ENCODE peak calls at places on chromosome 14, in six cellular contexts. One of them, this sample, is unnamed.

GRCh38 chr14:55412686-55413085 is 1.1 kb upstream of the ATG14 start:
- DNase-seq in endothelial cell of umbilical vein: no peak
- DNase-seq in GM12878: no peak
- DNase-seq in GM23338: no peak
- DNase-seq in K562: no peak
- DNase-seq in HCT116: no peak
- DNase-seq in this sample: no peak

GRCh38 chr14:42140001-42140400 is 533.3 kb downstream of the LRFN5 start:
- DNase-seq in K562: no peak
- DNase-seq in HCT116: no peak
- DNase-seq in endothelial cell of umbilical vein: no peak
- DNase-seq in GM23338: no peak
- DNase-seq in GM12878: no peak
- DNase-seq in this sample: no peak

GRCh38 chr14:31127690-31128089 is 79.9 kb downstream of the HECTD1 start:
- DNase-seq in GM12878: no peak
- DNase-seq in GM23338: no peak
- DNase-seq in K562: no peak
- DNase-seq in HCT116: no peak
- DNase-seq in endothelial cell of umbilical vein: no peak
- DNase-seq in this sample: no peak

GRCh38 chr14:34355584-34356266 is 106.3 kb downstream of the SPTSSA start:
- DNase-seq in endothelial cell of umbilical vein: peak
- DNase-seq in GM23338: no peak
- DNase-seq in K562: no peak
- DNase-seq in GM12878: no peak
- DNase-seq in HCT116: no peak
- DNase-seq in this sample: peak

GRCh38 chr14:31243860-31244259 is 36.3 kb upstream of the HECTD1 start:
- DNase-seq in GM23338: peak
- DNase-seq in HCT116: peak
- DNase-seq in GM12878: no peak
- DNase-seq in endothelial cell of umbilical vein: no peak
- DNase-seq in K562: no peak
- DNase-seq in this sample: no peak

GRCh38 chr14:95119336-95119735 is 38.0 kb downstream of the DICER1 start:
- DNase-seq in HCT116: no peak
- DNase-seq in K562: no peak
- DNase-seq in GM23338: no peak
- DNase-seq in endothelial cell of umbilical vein: no peak
- DNase-seq in GM12878: no peak
- DNase-seq in this sample: no peak

GRCh38 chr14:57831981-57832380 is 33.9 kb downstream of the SLC35F4 start:
- DNase-seq in K562: no peak
- DNase-seq in endothelial cell of umbilical vein: no peak
- DNase-seq in GM12878: no peak
- DNase-seq in HCT116: no peak
- DNase-seq in GM23338: peak
- DNase-seq in this sample: no peak

GRCh38 chr14:67232066-67232465 is 9.2 kb upstream of the PALS1 start:
- DNase-seq in endothelial cell of umbilical vein: no peak
- DNase-seq in GM12878: no peak
- DNase-seq in K562: no peak
- DNase-seq in HCT116: no peak
- DNase-seq in GM23338: no peak
- DNase-seq in this sample: no peak

GRCh38 chr14:63563370-63564026 is 20.3 kb upstream of the PPP2R5E start:
- DNase-seq in GM12878: no peak
- DNase-seq in K562: no peak
- DNase-seq in endothelial cell of umbilical vein: peak
- DNase-seq in HCT116: no peak
- DNase-seq in GM23338: no peak
- DNase-seq in this sample: no peak

GRCh38 chr14:73606271-73606670 is 6.0 kb upstream of the ACOT6 start:
- DNase-seq in HCT116: no peak
- DNase-seq in endothelial cell of umbilical vein: no peak
- DNase-seq in GM23338: no peak
- DNase-seq in K562: no peak
- DNase-seq in GM12878: no peak
- DNase-seq in this sample: no peak

GRCh38 chr14:68809524-68809923 is 16.7 kb upstream of the ZFP36L1 start:
- DNase-seq in HCT116: no peak
- DNase-seq in GM23338: no peak
- DNase-seq in GM12878: no peak
- DNase-seq in K562: no peak
- DNase-seq in endothelial cell of umbilical vein: no peak
- DNase-seq in this sample: no peak

GRCh38 chr14:98959958-98960616 is 311.9 kb downstream of the BCL11B start:
- DNase-seq in K562: no peak
- DNase-seq in GM23338: peak
- DNase-seq in GM12878: no peak
- DNase-seq in HCT116: no peak
- DNase-seq in endothelial cell of umbilical vein: no peak
- DNase-seq in this sample: no peak

GRCh38 chr14:93688239-93688666 is 100.0 kb downstream of the PRIMA1 start:
- DNase-seq in GM23338: peak
- DNase-seq in K562: no peak
- DNase-seq in GM12878: no peak
- DNase-seq in endothelial cell of umbilical vein: no peak
- DNase-seq in HCT116: no peak
- DNase-seq in this sample: no peak

GRCh38 chr14:38257500-38257899 is 1.6 kb upstream of the CLEC14A start:
- DNase-seq in HCT116: no peak
- DNase-seq in GM12878: no peak
- DNase-seq in K562: no peak
- DNase-seq in endothelial cell of umbilical vein: peak
- DNase-seq in GM23338: no peak
- DNase-seq in this sample: no peak

GRCh38 chr14:71956920-71957563 is 24.8 kb downstream of the RGS6 start:
- DNase-seq in K562: no peak
- DNase-seq in GM23338: no peak
- DNase-seq in endothelial cell of umbilical vein: no peak
- DNase-seq in GM12878: peak
- DNase-seq in HCT116: no peak
- DNase-seq in this sample: no peak

GRCh38 chr14:94394594-94395305 is 6.3 kb upstream of the SERPINA1 start:
- DNase-seq in HCT116: no peak
- DNase-seq in endothelial cell of umbilical vein: no peak
- DNase-seq in GM12878: no peak
- DNase-seq in K562: no peak
- DNase-seq in GM23338: no peak
- DNase-seq in this sample: no peak

GRCh38 chr14:70887207-70888150 is 19.8 kb upstream of the PCNX1 start:
- DNase-seq in K562: no peak
- DNase-seq in endothelial cell of umbilical vein: no peak
- DNase-seq in GM23338: no peak
- DNase-seq in GM12878: peak
- DNase-seq in HCT116: no peak
- DNase-seq in this sample: no peak

GRCh38 chr14:72810201-72810600 is 83.7 kb downstream of the DPF3 start:
- DNase-seq in GM23338: no peak
- DNase-seq in HCT116: no peak
- DNase-seq in K562: no peak
- DNase-seq in GM12878: no peak
- DNase-seq in endothelial cell of umbilical vein: no peak
- DNase-seq in this sample: no peak

GRCh38 chr14:104639481-104639880 is 34.9 kb upstream of the TMEM179 start:
- DNase-seq in endothelial cell of umbilical vein: no peak
- DNase-seq in GM23338: no peak
- DNase-seq in GM12878: no peak
- DNase-seq in HCT116: no peak
- DNase-seq in K562: peak
- DNase-seq in this sample: no peak

GRCh38 chr14:64815257-64815656 is 64.5 kb downstream of the SPTB start:
- DNase-seq in GM23338: no peak
- DNase-seq in GM12878: no peak
- DNase-seq in endothelial cell of umbilical vein: no peak
- DNase-seq in HCT116: no peak
- DNase-seq in K562: no peak
- DNase-seq in this sample: no peak

GRCh38 chr14:102857444-102857843 is 65.0 kb upstream of the AMN start:
- DNase-seq in GM12878: no peak
- DNase-seq in endothelial cell of umbilical vein: no peak
- DNase-seq in HCT116: no peak
- DNase-seq in GM23338: no peak
- DNase-seq in K562: no peak
- DNase-seq in this sample: no peak

GRCh38 chr14:31550589-31550988 is 10.6 kb upstream of the NUBPL start:
- DNase-seq in GM23338: no peak
- DNase-seq in GM12878: no peak
- DNase-seq in K562: no peak
- DNase-seq in endothelial cell of umbilical vein: no peak
- DNase-seq in HCT116: no peak
- DNase-seq in this sample: no peak

GRCh38 chr14:27222671-27223070 is 624.8 kb upstream of the NOVA1 start:
- DNase-seq in HCT116: no peak
- DNase-seq in GM12878: no peak
- DNase-seq in endothelial cell of umbilical vein: no peak
- DNase-seq in K562: no peak
- DNase-seq in GM23338: no peak
- DNase-seq in this sample: no peak

GRCh38 chr14:67668559-67668958 is 5.9 kb downstream of the VTI1B start:
- DNase-seq in GM12878: peak
- DNase-seq in K562: no peak
- DNase-seq in HCT116: no peak
- DNase-seq in endothelial cell of umbilical vein: no peak
- DNase-seq in GM23338: no peak
- DNase-seq in this sample: no peak

GRCh38 chr14:104717646-104718045 is 6.4 kb upstream of the ADSS1 start:
- DNase-seq in GM23338: no peak
- DNase-seq in endothelial cell of umbilical vein: no peak
- DNase-seq in HCT116: no peak
- DNase-seq in K562: no peak
- DNase-seq in GM12878: no peak
- DNase-seq in this sample: no peak

GRCh38 chr14:100165376-100165775 is 5.9 kb upstream of the DEGS2 start:
- DNase-seq in GM23338: peak
- DNase-seq in K562: no peak
- DNase-seq in HCT116: no peak
- DNase-seq in endothelial cell of umbilical vein: no peak
- DNase-seq in GM12878: no peak
- DNase-seq in this sample: no peak
- TF ChIP-seq EZH2 in GM23338: no peak
- TF ChIP-seq EZH2 in K562: no peak
- TF ChIP-seq EZH2 in HCT116: no peak
- TF ChIP-seq EZH2 in endothelial cell of umbilical vein: no peak
- TF ChIP-seq EZH2 in GM12878: no peak
- TF ChIP-seq EZH2 in this sample: no peak

GRCh38 chr14:75427482-75428229 is at the start of gene JDP2:
- DNase-seq in K562: peak
- DNase-seq in HCT116: peak
- DNase-seq in endothelial cell of umbilical vein: peak
- DNase-seq in GM23338: peak
- DNase-seq in GM12878: no peak
- DNase-seq in this sample: no peak

GRCh38 chr14:75427126-75427481 is 718 bp upstream of the JDP2 start:
- DNase-seq in GM12878: no peak
- DNase-seq in GM23338: no peak
- DNase-seq in HCT116: no peak
- DNase-seq in endothelial cell of umbilical vein: no peak
- DNase-seq in K562: no peak
- DNase-seq in this sample: no peak

GRCh38 chr14:75429562-75429961 is 1.7 kb downstream of the JDP2 start:
- DNase-seq in endothelial cell of umbilical vein: no peak
- DNase-seq in HCT116: no peak
- DNase-seq in GM12878: no peak
- DNase-seq in K562: no peak
- DNase-seq in GM23338: no peak
- DNase-seq in this sample: no peak

GRCh38 chr14:75430106-75430505 is 2.3 kb downstream of the JDP2 start:
- DNase-seq in HCT116: no peak
- DNase-seq in endothelial cell of umbilical vein: no peak
- DNase-seq in GM12878: no peak
- DNase-seq in K562: no peak
- DNase-seq in GM23338: no peak
- DNase-seq in this sample: no peak

DNA sequence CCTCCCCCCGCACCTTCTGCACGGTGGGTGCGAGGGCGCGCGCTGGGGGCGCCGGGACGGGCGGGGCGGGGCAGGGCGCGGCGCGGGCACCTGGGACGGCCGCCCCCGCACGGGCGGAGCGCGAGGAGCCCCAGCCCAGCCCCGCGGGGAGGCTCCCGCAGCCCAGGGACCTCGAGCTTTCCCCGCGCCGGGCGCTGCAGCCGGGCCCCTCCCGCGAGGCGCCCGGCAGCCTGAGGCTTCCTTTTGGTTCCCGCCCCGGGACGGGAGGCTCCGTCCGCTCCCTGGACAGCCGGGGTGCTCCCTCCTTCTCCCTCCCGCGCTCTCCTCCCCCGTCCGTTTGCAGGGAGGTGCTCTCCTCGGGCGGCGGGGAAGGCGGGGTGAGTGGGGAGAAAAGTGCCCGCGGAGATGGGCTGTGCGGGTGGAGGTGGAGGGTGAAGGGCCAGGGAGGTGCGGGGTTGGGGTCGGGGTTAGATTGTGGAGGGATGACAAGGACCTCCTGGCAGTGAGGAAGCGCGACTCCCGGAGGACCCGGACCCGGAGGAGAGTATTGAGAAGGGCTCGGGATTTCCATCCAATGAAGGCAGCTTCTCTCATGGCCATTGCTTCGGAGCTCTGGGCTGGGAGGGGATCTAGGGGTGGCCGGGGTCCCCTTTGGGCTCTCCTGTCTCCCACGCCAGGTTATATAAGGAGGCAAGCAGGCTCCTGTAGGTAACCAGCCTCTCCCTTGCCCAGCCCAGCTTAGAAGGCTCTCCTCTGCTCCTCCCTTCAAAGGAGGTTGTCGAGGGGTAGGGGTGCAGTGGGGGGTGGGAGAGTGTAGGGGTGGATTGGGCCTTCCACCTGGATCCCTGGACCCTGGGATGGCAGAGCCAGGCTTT is 645 bp downstream of the JDP2 start:
- DNase-seq in K562: peak
- DNase-seq in GM23338: peak
- DNase-seq in HCT116: no peak
- DNase-seq in GM12878: no peak
- DNase-seq in endothelial cell of umbilical vein: no peak
- DNase-seq in this sample: no peak
- TF ChIP-seq POLR2AphosphoS5 in K562: no peak
- TF ChIP-seq POLR2AphosphoS5 in GM23338: no peak
- TF ChIP-seq POLR2AphosphoS5 in HCT116: peak
- TF ChIP-seq POLR2AphosphoS5 in GM12878: no peak
- TF ChIP-seq POLR2AphosphoS5 in endothelial cell of umbilical vein: no peak
- TF ChIP-seq POLR2AphosphoS5 in this sample: no peak

DNA sequence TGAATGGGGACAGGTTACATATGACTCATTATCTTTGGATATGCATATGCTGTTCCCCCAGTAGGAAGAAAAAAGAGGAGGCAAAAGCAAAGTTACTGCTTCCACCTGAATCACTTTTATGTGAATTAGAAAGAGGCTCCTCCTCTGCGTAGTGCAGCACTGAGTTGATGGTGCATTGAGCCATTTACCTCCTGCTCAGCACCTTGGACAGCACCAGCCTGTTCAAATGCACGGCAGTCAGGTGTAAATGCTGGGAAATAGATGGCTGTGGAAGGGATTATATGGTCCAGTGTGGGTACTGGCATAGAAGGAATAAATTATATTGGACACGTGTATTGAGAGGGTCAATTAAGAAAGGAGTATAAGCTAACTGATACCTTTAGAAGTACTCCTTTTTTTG is 541.9 kb upstream of the SEL1L start:
- DNase-seq in GM23338: peak
- DNase-seq in HCT116: no peak
- DNase-seq in endothelial cell of umbilical vein: no peak
- DNase-seq in K562: no peak
- DNase-seq in GM12878: no peak
- DNase-seq in this sample: no peak
- TF ChIP-seq EZH2 in GM23338: no peak
- TF ChIP-seq EZH2 in HCT116: no peak
- TF ChIP-seq EZH2 in endothelial cell of umbilical vein: no peak
- TF ChIP-seq EZH2 in K562: no peak
- TF ChIP-seq EZH2 in GM12878: no peak
- TF ChIP-seq EZH2 in this sample: no peak

GRCh38 chr14:22848391-22849164 is 12.2 kb downstream of the MMP14 start:
- DNase-seq in GM23338: peak
- DNase-seq in K562: no peak
- DNase-seq in endothelial cell of umbilical vein: peak
- DNase-seq in HCT116: no peak
- DNase-seq in GM12878: no peak
- DNase-seq in this sample: peak
- TF ChIP-seq POLR2AphosphoS5 in GM23338: no peak
- TF ChIP-seq POLR2AphosphoS5 in K562: no peak
- TF ChIP-seq POLR2AphosphoS5 in endothelial cell of umbilical vein: peak
- TF ChIP-seq POLR2AphosphoS5 in HCT116: no peak
- TF ChIP-seq POLR2AphosphoS5 in GM12878: no peak
- TF ChIP-seq POLR2AphosphoS5 in this sample: no peak